ENCODE peak calls at places on chromosomes 6 and 20, in five cellular contexts. Z is HCT116; A is CD8-positive, alpha-beta T cell; Q is thoracic aorta; J is sigmoid colon. P is an unnamed sample.

GRCh38 chr6:97947841-97948240 is 664.8 kb upstream of the MMS22L start:
- DNase-seq in Z (peak; percentile 82), Q (no peak), J (no peak), A (no peak), P (no peak)

GRCh38 chr6:157615951-157616350 is 207.1 kb upstream of the SNX9 start:
- DNase-seq in Q (no peak), A (no peak), J (no peak), Z (no peak), P (no peak)

GRCh38 chr6:43171284-43172126 is 436 bp downstream of the SRF start:
- DNase-seq in Q (no peak), A (peak; percentile 39), Z (no peak), J (no peak), P (peak; percentile 48)

GRCh38 chr20:830011-830521 is 3.4 kb upstream of the FAM110A start:
- DNase-seq in Z (no peak), Q (no peak), J (peak; percentile 19), A (no peak), P (no peak)

GRCh38 chr6:108945686-108946158 is 97.5 kb downstream of the ARMC2 start:
- DNase-seq in Q (peak; percentile 40), J (peak; percentile 90), A (no peak), Z (no peak), P (no peak)

GRCh38 chr6:13012977-13013680 is 296.6 kb downstream of the PHACTR1 start:
- DNase-seq in Q (no peak), J (no peak), A (no peak), Z (no peak), P (no peak)

GRCh38 chr20:13274311-13274965 is 53.4 kb downstream of the ISM1 start:
- DNase-seq in Z (no peak), Q (no peak), A (no peak), J (no peak), P (no peak)

GRCh38 chr6:159378361-159378760 is 209.2 kb downstream of the FNDC1 start:
- DNase-seq in A (no peak), Q (no peak), Z (no peak), J (no peak), P (no peak)

GRCh38 chr6:43375693-43376092 is 6.2 kb upstream of the ZNF318 start:
- DNase-seq in A (no peak), Z (no peak), J (no peak), Q (no peak), P (no peak)

GRCh38 chr6:17429381-17430061 is 36.1 kb downstream of the CAP2 start:
- DNase-seq in Z (no peak), J (no peak), A (no peak), Q (no peak), P (no peak)

GRCh38 chr20:19817017-19817416 is 59.0 kb downstream of the RIN2 start:
- DNase-seq in J (peak; percentile 55), Z (no peak), Q (no peak), A (no peak), P (no peak)

GRCh38 chr20:32752458-32753250 is 9.4 kb upstream of the COMMD7 start:
- DNase-seq in Q (no peak), A (no peak), J (no peak), Z (no peak), P (no peak)

GRCh38 chr20:52003976-52004375 is 187.6 kb downstream of the ZFP64 start:
- DNase-seq in Q (no peak), J (no peak), Z (no peak), A (no peak), P (no peak)

GRCh38 chr6:50936277-50936681 is 117.6 kb downstream of the TFAP2B start:
- DNase-seq in J (no peak), Z (no peak), A (no peak), Q (no peak), P (no peak)

GRCh38 chr6:16700202-16700997 is 60.9 kb downstream of the ATXN1 start:
- DNase-seq in J (no peak), A (peak; percentile 51), Q (no peak), Z (no peak), P (peak; percentile 26)

GRCh38 chr20:46438156-46438750 is 31.8 kb upstream of the ELMO2 start:
- DNase-seq in A (no peak), J (no peak), Q (no peak), Z (peak; percentile 21), P (no peak)

GRCh38 chr6:131840441-131840840 is 32.6 kb downstream of the ENPP1 start:
- DNase-seq in J (no peak), Z (no peak), Q (no peak), A (no peak), P (no peak)

GRCh38 chr6:91442342-91442741 is 855.5 kb upstream of the MAP3K7 start:
- DNase-seq in J (no peak), Q (no peak), Z (no peak), A (no peak), P (no peak)

GRCh38 chr6:31836676-31837611 is 9.4 kb downstream of the HSPA1B start:
- DNase-seq in A (no peak), J (no peak), Q (no peak), Z (no peak), P (no peak)

GRCh38 chr6:82878812-82879211 is 186.8 kb downstream of the UBE3D start:
- DNase-seq in Z (no peak), Q (no peak), J (no peak), A (no peak), P (no peak)

GRCh38 chr6:148943451-148943850 is 196.6 kb downstream of the UST start:
- DNase-seq in Q (no peak), J (no peak), A (no peak), Z (no peak), P (no peak)

GRCh38 chr20:12395404-12396159 is 477.9 kb downstream of the BTBD3 start:
- DNase-seq in Q (no peak), J (no peak), A (no peak), Z (no peak), P (no peak)

GRCh38 chr6:16514249-16514648 is 247.0 kb downstream of the ATXN1 start:
- DNase-seq in J (no peak), A (peak; percentile 26), Z (no peak), Q (no peak), P (no peak)

GRCh38 chr6:169624785-169625184 is 77.0 kb downstream of the WDR27 start:
- DNase-seq in Q (no peak), A (no peak), Z (no peak), J (no peak), P (no peak)

GRCh38 chr6:158391276-158391675 is 79.0 kb downstream of the TULP4 start:
- DNase-seq in Z (no peak), Q (no peak), A (no peak), J (no peak), P (no peak)

GRCh38 chr6:6699741-6700367 is 111.3 kb downstream of the LY86 start:
- DNase-seq in Q (peak; percentile 55), Z (peak; percentile 58), A (no peak), J (peak; percentile 89), P (no peak)

GRCh38 chr20:44615876-44616603 is 33.7 kb downstream of the PKIG start:
- DNase-seq in Z (no peak), A (no peak), J (no peak), Q (no peak), P (no peak)

GRCh38 chr6:1636971-1637871 is 27.5 kb downstream of the FOXC1 start:
- DNase-seq in Z (no peak), A (no peak), Q (no peak), J (peak; percentile 52), P (no peak)

GRCh38 chr6:160035241-160035640 is 66.4 kb downstream of the IGF2R start:
- DNase-seq in A (no peak), J (no peak), Z (no peak), Q (no peak), P (no peak)

GRCh38 chr6:4441981-4442434 is 306.6 kb upstream of the ECI2 start:
- DNase-seq in A (no peak), Q (no peak), J (no peak), Z (no peak), P (no peak)

GRCh38 chr20:49323622-49324238 is 45.9 kb upstream of the ZNFX1 start:
- DNase-seq in Z (peak; percentile 34), Q (no peak), A (peak; percentile 16), J (no peak), P (no peak)

GRCh38 chr6:7758456-7758855 is 32.6 kb downstream of the BMP6 start:
- DNase-seq in Q (no peak), Z (peak; percentile 7), J (no peak), A (no peak), P (no peak)

GRCh38 chr20:50347568-50347981 is 156.9 kb downstream of the CEBPB start:
- DNase-seq in Q (no peak), J (peak; percentile 67), A (no peak), Z (no peak), P (no peak)

GRCh38 chr20:43508604-43509040 is 1.1 kb downstream of the L3MBTL1 start:
- DNase-seq in Z (no peak), Q (no peak), J (no peak), A (no peak), P (no peak)

GRCh38 chr20:37266940-37267683 is 5.5 kb upstream of the GHRH start:
- DNase-seq in Z (no peak), Q (no peak), A (no peak), J (no peak), P (no peak)

GRCh38 chr20:37261714-37262113 is at the start of gene GHRH:
- DNase-seq in Q (no peak), A (no peak), Z (no peak), J (no peak), P (no peak)

GRCh38 chr20:37262516-37262915 is 902 bp upstream of the GHRH start:
- DNase-seq in A (no peak), Z (no peak), J (no peak), Q (no peak), P (no peak)

GRCh38 chr20:37265152-37265551 is 3.5 kb upstream of the GHRH start:
- DNase-seq in Z (no peak), Q (no peak), J (no peak), A (no peak), P (peak; percentile 33)

GRCh38 chr20:37263686-37264085 is 2.1 kb upstream of the GHRH start:
- DNase-seq in A (no peak), Z (no peak), Q (no peak), J (no peak), P (no peak)
- TF ChIP-seq CTCF in A (no peak), Z (no peak), Q (no peak), J (no peak), P (no peak)

GRCh38 chr6:123803456-123803861 is 206 bp upstream of the NKAIN2 start:
- DNase-seq in Q (no peak), J (no peak), A (no peak), Z (no peak), P (no peak)
- H3K27me3 ChIP-seq in Q (peaks cover 6% of the 10 kb centered on the region), J (peaks cover 5% of the 10 kb centered on the region), A (no peaks in the 10 kb centered on the region), Z (peaks cover 31% of the 10 kb centered on the region), P (no peaks in the 10 kb centered on the region)

GRCh38 chr6:152356659-152357058 is 280.5 kb downstream of the SYNE1 start:
- DNase-seq in J (no peak), A (no peak), Z (peak; percentile 27), Q (no peak), P (peak; percentile 16)
- TF ChIP-seq CTCF in J (no peak), A (peak; percentile 46), Z (peak; percentile 24), Q (no peak), P (peak; percentile 33)

GRCh38 chr20:58777657-58778056 is 73.0 kb downstream of the GNAS-AS1 start:
- DNase-seq in Q (no peak), A (no peak), Z (no peak), J (no peak), P (no peak)

GRCh38 chr20:58783515-58783914 is 67.2 kb downstream of the GNAS-AS1 start:
- DNase-seq in J (no peak), Q (no peak), Z (no peak), A (no peak), P (no peak)

GRCh38 chr20:58784321-58785074 is 66.2 kb downstream of the GNAS-AS1 start:
- DNase-seq in Q (no peak), Z (no peak), J (peak; percentile 58), A (no peak), P (no peak)

GRCh38 chr20:58778774-58779173 is 71.9 kb downstream of the GNAS-AS1 start:
- DNase-seq in A (no peak), Q (no peak), Z (no peak), J (no peak), P (no peak)

GRCh38 chr20:58781138-58781537 is 69.6 kb downstream of the GNAS-AS1 start:
- DNase-seq in A (no peak), Z (no peak), J (no peak), Q (no peak), P (no peak)
- H3K27me3 ChIP-seq in A (no peaks in the 10 kb centered on the region), Z (peaks cover 75% of the 10 kb centered on the region), J (no peaks in the 10 kb centered on the region), Q (no peaks in the 10 kb centered on the region), P (peaks cover 9% of the 10 kb centered on the region)